ENCODE peak calls at places on chromosomes 6 and 20, in six cellular contexts. B is ovary, S is IMR-90, N is fibroblast of lung, Z is cardiac muscle cell, I is uterus. K is an unnamed sample. For H3K4me1, H3K36me3 and H3K27me3, the result is how much of the 10 kb centered on the place peaks cover.

GRCh38 chr6:126170875-126171489 is 168.9 kb upstream of the CENPW start:
- DNase-seq in S (peak), B (no peak), I (no peak), N (no peak), Z (peak), K (peak)

GRCh38 chr6:32369678-32370077 is 2.0 kb downstream of the TSBP1 start:
- DNase-seq in B (no peak), Z (peak), I (no peak), S (peak), N (peak), K (peak)

GRCh38 chr20:57525328-57526053 is 551 bp upstream of the CTCFL start:
- DNase-seq in S (no peak), B (no peak), Z (no peak), I (no peak), N (no peak), K (no peak)

GRCh38 chr6:33814663-33814985 is 10.8 kb upstream of the MLN start:
- DNase-seq in I (no peak), Z (no peak), N (no peak), B (no peak), S (no peak), K (no peak)

GRCh38 chr6:34338377-34338776 is 54.1 kb downstream of the NUDT3 start:
- DNase-seq in B (no peak), I (no peak), Z (no peak), S (no peak), N (no peak), K (no peak)

GRCh38 chr6:128394171-128394570 is 126.2 kb downstream of the PTPRK start:
- DNase-seq in N (peak), B (no peak), I (no peak), S (peak), Z (no peak), K (no peak)

GRCh38 chr6:16533721-16534136 is 227.5 kb downstream of the ATXN1 start:
- DNase-seq in N (peak), B (no peak), I (no peak), S (peak), Z (no peak), K (no peak)

GRCh38 chr6:38198219-38198618 is 378.7 kb downstream of the ZFAND3 start:
- DNase-seq in N (no peak), B (no peak), S (no peak), Z (no peak), I (no peak), K (no peak)

GRCh38 chr6:30263734-30264133 is 50.5 kb upstream of the TRIM26 start:
- DNase-seq in I (no peak), B (no peak), Z (peak), N (peak), S (peak), K (peak)

GRCh38 chr20:38117635-38118034 is 47.4 kb downstream of the TGM2 start:
- DNase-seq in I (no peak), B (no peak), Z (peak), N (peak), S (peak), K (peak)

GRCh38 chr6:161393839-161394364 is 120.0 kb upstream of the AGPAT4 start:
- DNase-seq in S (peak), B (peak), I (peak), Z (peak), N (peak), K (peak)

GRCh38 chr6:100657678-100658330 is 193.1 kb upstream of the SIM1 start:
- DNase-seq in S (peak), I (no peak), B (no peak), N (peak), Z (peak), K (peak)

GRCh38 chr20:59559024-59559817 is 45.1 kb upstream of the PHACTR3 start:
- DNase-seq in I (no peak), B (no peak), S (no peak), N (no peak), Z (no peak), K (no peak)

GRCh38 chr6:75397806-75398465 is 95.7 kb downstream of the FILIP1 start:
- DNase-seq in S (peak), I (no peak), Z (peak), B (no peak), N (peak), K (peak)

GRCh38 chr6:134347916-134348805 is 30.2 kb upstream of the SGK1 start:
- DNase-seq in N (peak), Z (peak), S (peak), I (no peak), B (peak), K (peak)

GRCh38 chr20:3653921-3654320 is 9.3 kb downstream of the GFRA4 start:
- DNase-seq in I (no peak), B (no peak), S (no peak), N (no peak), Z (no peak), K (no peak)

GRCh38 chr6:144710207-144710606 is 425.1 kb downstream of the UTRN start:
- DNase-seq in S (peak), Z (peak), B (no peak), N (peak), I (no peak), K (peak)

GRCh38 chr6:143515766-143516355 is 4.3 kb upstream of the FUCA2 start:
- DNase-seq in S (no peak), B (no peak), Z (no peak), N (no peak), I (no peak), K (no peak)

GRCh38 chr20:1297486-1297885 is 31.4 kb downstream of the SNPH start:
- DNase-seq in S (no peak), Z (no peak), N (no peak), B (no peak), I (no peak), K (no peak)

GRCh38 chr6:19643287-19643686 is 193.9 kb upstream of the ID4 start:
- DNase-seq in Z (no peak), S (no peak), N (no peak), B (no peak), I (no peak), K (no peak)
- H3K4me1 ChIP-seq in Z (under half), S (under half), N (under half), B (under half), I (under half), K (under half)

GRCh38 chr6:56474531-56474930 is 168.2 kb downstream of the DST start:
- DNase-seq in Z (no peak), N (no peak), B (no peak), I (no peak), S (no peak), K (no peak)
- H3K36me3 ChIP-seq in Z (under half), N (under half), B (under half), I (under half), S (half or more), K (half or more)

DNA sequence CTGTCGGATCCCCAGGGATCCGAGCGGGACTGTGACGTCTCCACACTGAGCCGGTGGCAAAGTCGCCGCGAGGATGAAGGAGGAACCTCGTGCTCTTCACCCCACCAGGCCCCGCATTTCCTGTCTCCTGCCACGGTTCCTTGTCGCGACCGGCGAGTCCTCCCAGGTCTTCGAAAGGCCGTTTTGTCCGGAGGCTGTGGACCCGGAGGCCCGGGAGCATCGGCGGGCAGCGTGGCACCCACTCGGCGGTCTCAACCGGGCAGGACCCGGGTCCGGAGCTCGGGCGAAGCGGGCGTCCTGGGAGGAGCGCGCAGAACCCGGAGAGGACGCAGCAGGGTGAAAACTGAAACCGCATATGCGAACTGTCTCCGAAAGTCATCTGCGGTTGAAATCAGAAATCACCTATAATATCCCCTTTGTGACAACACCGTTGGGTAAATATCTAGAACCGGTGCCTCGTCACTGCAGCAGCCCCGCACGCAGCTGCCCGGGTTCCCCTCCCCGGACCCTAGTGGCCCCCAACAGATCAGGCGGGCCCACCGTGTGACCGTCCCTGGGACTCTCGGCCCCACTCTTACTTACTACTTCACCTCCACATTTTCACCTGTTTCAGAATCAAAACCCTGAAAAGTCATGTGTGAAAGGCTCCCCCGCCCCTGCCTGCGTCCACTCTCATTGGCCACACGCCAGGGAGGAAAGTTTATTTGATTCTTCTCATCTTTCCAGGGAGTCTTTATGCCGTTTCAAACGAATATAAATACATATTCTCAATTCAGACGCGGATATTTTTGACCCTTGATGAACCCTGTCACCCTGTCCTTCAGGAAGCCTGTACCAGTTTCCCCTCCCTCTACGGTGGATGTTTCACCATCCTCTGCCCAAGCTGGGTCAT is 3.0 kb upstream of the ULBP2 start:
- DNase-seq in I (no peak), B (no peak), Z (no peak), N (peak), S (no peak), K (no peak)
- H3K27me3 ChIP-seq in I (half or more), B (under half), Z (half or more), N (under half), S (under half), K (under half)

DNA sequence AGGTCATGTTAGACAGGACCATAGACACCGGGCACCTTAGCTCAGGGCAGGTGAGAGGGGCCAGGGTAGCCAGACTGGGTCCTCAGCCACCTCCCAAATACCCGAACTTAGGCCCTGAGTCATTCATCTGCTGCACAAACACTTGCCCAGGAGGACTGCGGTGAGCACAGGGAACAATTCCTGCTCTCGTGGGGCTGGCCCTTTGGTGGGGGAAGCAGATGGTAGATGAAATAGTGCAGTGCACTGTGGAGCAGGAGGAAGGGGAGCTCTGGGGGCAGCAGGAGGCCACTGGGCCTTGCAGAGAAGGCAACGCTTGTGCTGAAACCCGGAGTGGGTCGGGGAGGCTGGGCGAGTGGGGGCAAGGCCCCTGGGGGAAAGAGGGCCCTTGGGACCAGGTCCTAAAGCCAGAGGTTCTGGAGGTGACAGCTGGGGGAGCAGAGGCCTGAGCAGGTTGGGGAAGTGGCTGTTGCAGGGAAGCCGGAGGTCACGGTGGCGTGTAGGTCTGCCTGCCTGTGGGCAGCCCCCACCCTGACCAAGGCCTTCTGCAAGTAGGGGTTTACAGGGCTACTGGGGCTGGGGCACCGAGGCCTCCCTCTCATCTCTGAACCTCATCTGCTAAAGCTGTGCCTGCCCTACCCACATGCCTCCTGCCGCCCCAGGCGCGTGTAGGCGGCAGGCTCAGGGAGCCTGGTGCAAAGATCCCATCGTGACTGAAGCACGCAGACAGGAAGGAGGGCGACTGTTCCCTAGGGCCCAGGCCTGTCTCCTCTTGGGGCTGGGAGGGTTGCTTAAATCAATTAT is 4.7 kb upstream of the NPBWR2 start:
- DNase-seq in N (no peak), I (no peak), S (no peak), Z (no peak), B (peak), K (no peak)
- H3K4me1 ChIP-seq in N (under half), I (under half), S (under half), Z (under half), B (under half), K (under half)

DNA sequence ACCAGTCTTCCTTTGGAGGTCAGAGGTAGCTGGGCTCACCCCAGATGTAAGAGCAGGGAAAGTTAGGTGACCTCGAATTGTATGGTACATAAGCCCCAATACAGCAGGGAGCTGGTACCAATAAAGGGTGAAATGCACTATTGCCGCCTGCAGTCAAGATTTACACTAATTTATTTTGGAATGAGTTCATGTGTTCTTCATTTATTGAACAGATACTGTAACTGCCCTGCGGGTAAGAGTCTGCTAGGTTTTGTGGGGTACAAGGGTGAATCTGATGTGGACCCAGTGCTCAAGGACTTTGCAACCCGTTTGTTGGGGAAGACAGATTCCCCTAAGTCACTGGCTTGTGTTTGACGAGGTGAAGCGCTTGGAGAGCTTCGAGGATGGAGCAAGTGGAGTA is 2.5 kb upstream of the DNAJC5 start:
- DNase-seq in B (no peak), Z (no peak), S (no peak), N (no peak), I (no peak), K (no peak)
- H3K36me3 ChIP-seq in B (under half), Z (under half), S (under half), N (under half), I (under half), K (half or more)

DNA sequence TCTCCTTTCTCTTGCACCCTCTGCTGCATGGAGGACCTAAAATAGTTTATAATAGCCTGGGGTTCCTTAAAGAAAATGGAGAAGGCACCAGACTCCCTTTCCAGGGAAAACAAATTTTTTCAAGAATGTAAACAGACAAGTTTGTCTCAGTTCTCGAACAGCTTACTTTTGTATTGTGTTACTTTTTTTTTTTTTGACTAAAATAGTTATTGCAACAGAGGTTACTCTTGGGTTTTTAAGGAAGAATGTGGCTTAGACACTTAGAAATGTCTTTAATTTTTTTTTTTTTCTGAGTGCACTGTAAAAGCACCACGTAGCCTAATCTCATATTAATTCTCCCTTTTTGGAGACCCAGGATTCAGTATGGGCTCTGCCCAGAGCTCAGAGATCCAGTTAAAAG is 148.7 kb upstream of the CARMIL1 start:
- DNase-seq in N (no peak), Z (peak), I (no peak), B (no peak), S (no peak), K (no peak)
- H3K27me3 ChIP-seq in N (under half), Z (under half), I (under half), B (under half), S (under half), K (under half)

K was measured in SJSA1.